ENCODE peak calls at places on chromosomes 3 and 15, in nine cellular contexts. H, V, T, N, C, L, M, J and K are unnamed samples.

GRCh38 chr3:42036483-42036823 is 54.7 kb upstream of the TRAK1 start:
- DNase-seq in H (peak; percentile 40), V (peak; percentile 89), T (no peak), N (peak; percentile 94), C (no peak), L (peak; percentile 45), M (peak; percentile 84), J (peak; percentile 60), K (no peak)

GRCh38 chr15:57327985-57328471 is 48.3 kb upstream of the CGNL1 start:
- DNase-seq in H (no peak), V (peak; percentile 85), T (no peak), N (peak; percentile 80), C (no peak), L (no peak), M (peak; percentile 76), J (peak; percentile 82), K (no peak)

GRCh38 chr3:140630366-140630765 is 47.5 kb upstream of the TRIM42 start:
- DNase-seq in H (no peak), V (no peak), T (no peak), N (no peak), C (no peak), L (no peak), M (no peak), J (no peak), K (no peak)

GRCh38 chr3:107911337-107912000 is 179.4 kb downstream of the CD47 start:
- DNase-seq in H (no peak), V (no peak), T (no peak), N (peak; percentile 56), C (no peak), L (no peak), M (no peak), J (no peak), K (no peak)

GRCh38 chr3:155753038-155753647 is 8.3 kb upstream of the PLCH1 start:
- DNase-seq in H (no peak), V (peak; percentile 41), T (no peak), N (peak; percentile 45), C (peak; percentile 75), L (peak; percentile 70), M (peak; percentile 27), J (no peak), K (no peak)

GRCh38 chr3:170753421-170754344 is 116.3 kb downstream of the RPL22L1 start:
- DNase-seq in H (no peak), V (no peak), T (no peak), N (no peak), C (no peak), L (no peak), M (no peak), J (no peak), K (no peak)

GRCh38 chr3:127032296-127032990 is 49.5 kb downstream of the PLXNA1 start:
- DNase-seq in H (no peak), V (no peak), T (no peak), N (no peak), C (no peak), L (no peak), M (no peak), J (no peak), K (no peak)

GRCh38 chr15:56428821-56429458 is 36.0 kb downstream of the MNS1 start:
- DNase-seq in H (peak; percentile 8), V (peak; percentile 35), T (no peak), N (peak; percentile 46), C (peak; percentile 35), L (peak; percentile 77), M (peak; percentile 46), J (no peak), K (no peak)

GRCh38 chr3:184815046-184815930 is 3.3 kb downstream of the VPS8 start:
- DNase-seq in H (no peak), V (peak; percentile 84), T (peak; percentile 36), N (peak; percentile 16), C (no peak), L (no peak), M (peak; percentile 19), J (no peak), K (no peak)

GRCh38 chr15:88247914-88248313 is 8.6 kb downstream of the NTRK3 start:
- DNase-seq in H (no peak), V (peak; percentile 40), T (no peak), N (no peak), C (no peak), L (no peak), M (no peak), J (no peak), K (no peak)

GRCh38 chr15:23648920-23649515 is 1.4 kb upstream of the MAGEL2 start:
- DNase-seq in H (peak; percentile 56), V (peak; percentile 36), T (peak; percentile 10), N (peak; percentile 5), C (peak; percentile 27), L (peak; percentile 27), M (peak; percentile 26), J (no peak), K (no peak)

GRCh38 chr15:101813803-101814534 is 2.0 kb downstream of the OR4F15 start:
- DNase-seq in H (no peak), V (no peak), T (no peak), N (peak; percentile 86), C (no peak), L (no peak), M (peak; percentile 62), J (no peak), K (no peak)

GRCh38 chr3:12869025-12869695 is 27.8 kb upstream of the RPL32 start:
- DNase-seq in H (peak; percentile 88), V (peak; percentile 38), T (peak; percentile 20), N (no peak), C (no peak), L (no peak), M (no peak), J (no peak), K (peak; percentile 75)

GRCh38 chr3:61875073-61875472 is 313.7 kb downstream of the PTPRG start:
- DNase-seq in H (no peak), V (no peak), T (no peak), N (no peak), C (no peak), L (no peak), M (no peak), J (no peak), K (no peak)